ENCODE peak calls at places on chromosomes 5 and 9, in six cellular contexts. J is HepG2, B is HCT116, Y is H1, U is K562, F is GM12878. S is an unnamed sample. For H4K20me1, the result is how much of the 10 kb centered on the place peaks cover.

GRCh38 chr5:35860686-35861085 is 4.0 kb downstream of the IL7R start:
- DNase-seq in B (no peak), F (no peak), Y (no peak), J (no peak), U (no peak), S (peak)

GRCh38 chr5:72693001-72693442 is 123.4 kb upstream of the TNPO1 start:
- DNase-seq in J (no peak), F (no peak), U (no peak), Y (no peak), B (no peak), S (peak)

GRCh38 chr5:65925094-65925600 is 1.2 kb upstream of the ERBIN start:
- DNase-seq in U (peak), F (peak), Y (no peak), J (peak), B (no peak), S (peak)

GRCh38 chr5:137470111-137470920 is 28.8 kb downstream of the SPOCK1 start:
- DNase-seq in J (no peak), U (no peak), Y (no peak), B (no peak), F (no peak), S (peak)

GRCh38 chr5:83059341-83059740 is 17.9 kb downstream of the TMEM167A start:
- DNase-seq in J (no peak), B (no peak), F (no peak), U (no peak), Y (no peak), S (no peak)

GRCh38 chr5:174311531-174312269 is 266.2 kb downstream of the NSG2 start:
- DNase-seq in F (no peak), J (peak), U (peak), B (no peak), Y (no peak), S (peak)

GRCh38 chr9:93058357-93059096 is at the start of gene SUSD3:
- DNase-seq in Y (peak), F (peak), J (peak), U (peak), B (peak), S (no peak)

GRCh38 chr5:122896598-122897282 is 51.3 kb downstream of the SNX24 start:
- DNase-seq in Y (no peak), J (peak), F (no peak), U (no peak), B (peak), S (peak)

GRCh38 chr9:36870960-36871359 is 163.1 kb downstream of the PAX5 start:
- DNase-seq in B (no peak), Y (no peak), J (no peak), U (no peak), F (no peak), S (no peak)

GRCh38 chr5:133391349-133392136 is 220.8 kb downstream of the FSTL4 start:
- DNase-seq in B (no peak), F (no peak), U (no peak), Y (no peak), J (no peak), S (no peak)

GRCh38 chr9:35518212-35518917 is 28.5 kb downstream of the RUSC2 start:
- DNase-seq in U (no peak), Y (no peak), B (peak), J (peak), F (no peak), S (peak)

DNA sequence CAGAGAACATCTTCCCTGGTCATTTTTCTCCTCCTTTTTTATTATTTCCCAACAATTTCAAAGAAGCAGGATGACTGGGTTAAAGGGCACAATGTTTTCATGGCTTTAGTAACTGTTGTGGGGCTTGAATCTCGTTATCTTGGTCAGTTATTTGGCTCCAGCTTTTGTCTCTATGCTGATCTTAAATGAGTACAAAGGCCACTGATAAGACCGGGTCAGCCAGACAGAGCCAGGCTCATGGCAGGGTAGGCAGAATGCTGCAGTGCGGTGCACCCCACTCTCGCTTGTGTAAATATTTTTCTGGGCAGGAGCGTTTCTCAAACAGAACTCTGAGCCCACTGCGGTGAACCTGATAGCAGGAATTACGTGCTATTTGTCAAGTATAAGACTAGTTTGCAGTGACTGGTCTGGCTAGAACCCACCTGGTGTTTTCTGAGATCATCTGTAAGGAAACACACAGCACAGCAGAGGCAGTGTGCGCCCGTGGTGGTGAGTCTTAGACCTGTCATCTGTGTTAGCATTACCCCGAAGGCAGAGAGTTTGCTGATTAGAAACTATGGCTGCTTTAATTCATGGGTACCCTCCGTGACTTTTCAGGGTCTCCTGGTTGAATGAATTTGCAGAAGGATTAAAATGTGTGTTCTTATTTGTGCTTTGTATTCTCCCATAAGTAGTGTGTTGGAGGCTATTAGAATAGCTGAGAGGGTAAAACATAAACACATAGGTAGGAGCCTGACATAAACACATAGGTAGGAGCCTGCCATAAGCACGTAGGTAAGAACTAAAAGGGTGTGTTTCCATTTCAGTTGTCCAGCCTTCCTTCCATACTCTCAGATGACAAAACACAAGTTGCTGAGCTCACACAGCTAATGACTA is 158.6 kb upstream of the DMRT1 start:
- DNase-seq in F (no peak), J (peak), U (no peak), B (no peak), Y (no peak), S (peak)
- TF ChIP-seq CEBPB in F (no peak), J (peak), U (no peak), B (no peak), Y (no peak), S (no peak)

GRCh38 chr5:143428738-143429420 is 25.4 kb upstream of the NR3C1 start:
- DNase-seq in J (no peak), B (no peak), Y (no peak), F (no peak), U (no peak), S (no peak)

GRCh38 chr5:143425835-143426234 is 22.3 kb upstream of the NR3C1 start:
- DNase-seq in U (no peak), B (no peak), F (no peak), J (no peak), Y (no peak), S (no peak)

GRCh38 chr5:143426437-143426991 is 23.0 kb upstream of the NR3C1 start:
- DNase-seq in Y (no peak), J (no peak), U (no peak), B (no peak), F (no peak), S (no peak)

GRCh38 chr5:143427122-143427735 is 23.7 kb upstream of the NR3C1 start:
- DNase-seq in J (no peak), B (no peak), U (no peak), Y (no peak), F (no peak), S (no peak)

GRCh38 chr5:143428155-143428554 is 24.7 kb upstream of the NR3C1 start:
- DNase-seq in Y (no peak), U (no peak), J (no peak), F (no peak), B (no peak), S (no peak)
- H4K20me1 ChIP-seq in Y (under half), U (under half), J (under half), F (under half), B (under half), S (under half)

DNA sequence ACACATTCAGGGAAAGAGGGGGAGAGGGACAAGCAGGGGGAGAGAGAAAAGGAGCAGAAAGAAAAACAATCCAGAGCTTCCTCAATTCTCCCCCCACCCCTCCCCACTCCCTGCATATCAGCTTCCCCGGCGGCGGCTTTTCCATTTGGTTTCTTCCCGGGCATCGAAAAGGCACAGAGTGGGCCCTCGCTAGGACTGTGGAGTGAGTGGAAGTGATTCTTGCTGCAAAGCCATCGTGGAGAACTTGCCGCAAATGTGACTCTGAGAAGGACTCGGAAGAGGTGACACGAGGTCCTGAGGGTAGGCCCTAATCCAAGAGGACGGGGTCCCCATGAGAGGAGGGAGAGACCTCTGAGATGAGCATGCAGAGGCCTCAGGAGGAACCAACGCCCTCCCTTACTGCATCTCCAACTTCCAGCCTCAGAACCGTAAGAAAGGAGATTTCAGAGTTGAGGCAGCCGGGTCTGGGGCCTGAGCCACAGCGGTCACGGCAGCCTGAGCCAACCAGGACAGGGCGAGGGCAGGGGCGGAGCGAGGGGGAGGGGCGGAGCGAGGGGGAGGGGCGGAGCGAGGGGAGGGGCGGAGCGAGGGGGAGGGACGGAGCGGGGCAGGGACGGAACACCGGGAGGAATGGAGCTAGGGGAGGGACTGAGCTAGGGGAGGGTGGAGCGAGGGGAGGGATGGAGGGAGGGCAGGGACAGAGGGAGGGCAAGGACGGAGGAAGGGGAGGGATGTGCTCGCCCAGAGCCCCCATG is 21.2 kb upstream of the SARDH start:
- DNase-seq in J (no peak), B (peak), F (no peak), U (peak), Y (no peak), S (no peak)
- TF ChIP-seq CEBPB in J (no peak), B (no peak), F (no peak), U (no peak), Y (no peak), S (no peak)

GRCh38 chr5:95954716-95955115 is 6.9 kb downstream of the ELL2 start:
- DNase-seq in F (no peak), U (no peak), B (no peak), J (no peak), Y (no peak), S (peak)
- H4K20me1 ChIP-seq in F (under half), U (under half), B (under half), J (half or more), Y (under half), S (half or more)

DNA sequence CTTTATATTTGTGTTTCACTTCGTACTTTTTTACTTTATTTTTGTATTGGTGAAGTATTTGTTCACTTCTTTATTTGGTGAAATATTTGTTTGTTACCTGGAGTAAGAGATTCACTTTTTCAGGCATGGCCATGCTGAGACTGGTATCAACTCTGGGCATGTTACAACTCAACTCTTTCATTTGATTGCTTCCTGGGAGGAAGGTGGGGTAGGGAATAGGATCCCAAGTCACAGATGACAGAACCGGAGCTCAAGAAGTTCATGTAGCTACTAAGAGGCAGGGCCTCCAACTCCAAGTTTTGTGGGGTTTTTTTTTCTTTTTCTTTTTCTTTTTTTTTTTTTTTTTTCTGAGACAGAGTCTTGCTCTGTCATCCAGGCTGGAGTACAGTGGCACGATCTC is 6.1 kb upstream of the ADGRD2 start:
- DNase-seq in Y (no peak), J (no peak), F (no peak), B (no peak), U (no peak), S (no peak)
- TF ChIP-seq CEBPB in Y (no peak), J (no peak), F (no peak), B (no peak), U (no peak), S (no peak)

GRCh38 chr5:13595978-13596377 is 348.5 kb downstream of the DNAH5 start:
- DNase-seq in Y (no peak), J (no peak), F (no peak), U (no peak), B (no peak), S (no peak)

DNA sequence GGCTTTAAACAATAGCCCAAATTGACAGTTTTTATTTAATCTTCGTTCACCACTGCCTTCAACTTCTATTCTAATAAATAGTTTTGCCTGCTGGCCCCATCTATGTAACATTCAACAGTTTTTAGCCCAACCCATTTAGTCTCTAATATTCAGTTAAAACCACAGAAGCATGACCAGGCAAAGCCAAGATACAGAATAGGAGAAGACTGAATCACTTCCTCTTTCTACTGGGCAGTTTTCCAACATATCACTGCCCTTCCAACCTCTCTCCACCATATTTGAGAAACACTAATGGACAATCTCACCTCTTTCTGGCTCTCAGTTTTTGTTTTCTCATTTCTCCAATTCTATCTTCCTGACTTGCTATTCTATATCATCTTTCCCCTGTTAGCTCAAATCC is 352.9 kb downstream of the DNAH5 start:
- DNase-seq in Y (no peak), F (no peak), U (no peak), J (no peak), B (no peak), S (peak)
- H4K20me1 ChIP-seq in Y (under half), F (under half), U (under half), J (under half), B (under half), S (under half)

DNA sequence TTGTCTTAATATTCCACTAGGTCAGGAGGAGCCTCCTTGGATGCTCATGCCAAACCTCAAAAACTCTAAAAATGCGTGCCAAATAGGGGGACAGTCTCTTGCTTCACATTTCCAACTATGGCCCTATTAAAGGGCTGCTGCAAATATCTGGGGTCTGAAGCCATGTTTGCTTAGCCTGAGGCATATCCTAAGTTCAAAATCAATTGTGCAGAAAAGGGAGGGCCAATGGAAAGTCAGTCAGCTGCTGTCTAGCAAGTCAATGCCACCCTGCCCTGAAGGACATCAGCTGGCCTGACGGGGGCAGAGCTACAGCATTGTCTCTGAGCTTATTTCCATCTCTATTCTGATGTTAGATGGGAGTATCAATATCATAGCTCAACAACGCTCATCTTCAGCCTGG is 93.6 kb downstream of the SH3TC2 start:
- DNase-seq in U (no peak), J (no peak), B (no peak), Y (no peak), F (no peak), S (no peak)
- TF ChIP-seq CEBPB in U (no peak), J (no peak), B (no peak), Y (no peak), F (no peak), S (no peak)